ENCODE peak calls at places on chromosome 9, in four cellular contexts. One of them, this sample, is unnamed.

GRCh38 chr9:23702311-23702922 is 123.6 kb downstream of the ELAVL2 start:
- ATAC-seq in stimulated activated naive CD8-positive, alpha-beta T cell treated with anti-CD3 and anti-CD28 coated beads, Interleukin-15, amount 100 ng/mL, for 72 hours: no peak
- ATAC-seq in upper lobe of left lung: no peak
- ATAC-seq in heart right ventricle: no peak
- ATAC-seq in this sample: no peak

GRCh38 chr9:114908796-114909448 is 21.5 kb downstream of the TNFSF8 start:
- ATAC-seq in heart right ventricle: no peak
- ATAC-seq in upper lobe of left lung: no peak
- ATAC-seq in stimulated activated naive CD8-positive, alpha-beta T cell treated with anti-CD3 and anti-CD28 coated beads, Interleukin-15, amount 100 ng/mL, for 72 hours: peak; percentile 87
- ATAC-seq in this sample: peak; percentile 79

GRCh38 chr9:71703172-71703872 is 65.0 kb downstream of the CEMIP2 start:
- ATAC-seq in heart right ventricle: peak; percentile 57
- ATAC-seq in upper lobe of left lung: peak; percentile 15
- ATAC-seq in stimulated activated naive CD8-positive, alpha-beta T cell treated with anti-CD3 and anti-CD28 coated beads, Interleukin-15, amount 100 ng/mL, for 72 hours: no peak
- ATAC-seq in this sample: no peak

GRCh38 chr9:18857769-18858168 is 175.2 kb downstream of the SAXO1 start:
- ATAC-seq in heart right ventricle: no peak
- ATAC-seq in upper lobe of left lung: no peak
- ATAC-seq in stimulated activated naive CD8-positive, alpha-beta T cell treated with anti-CD3 and anti-CD28 coated beads, Interleukin-15, amount 100 ng/mL, for 72 hours: no peak
- ATAC-seq in this sample: no peak

GRCh38 chr9:130288926-130289705 is 23.6 kb downstream of the HMCN2 start:
- ATAC-seq in upper lobe of left lung: no peak
- ATAC-seq in stimulated activated naive CD8-positive, alpha-beta T cell treated with anti-CD3 and anti-CD28 coated beads, Interleukin-15, amount 100 ng/mL, for 72 hours: no peak
- ATAC-seq in heart right ventricle: no peak
- ATAC-seq in this sample: no peak

GRCh38 chr9:1083325-1083913 is 33.3 kb downstream of the DMRT2 start:
- ATAC-seq in heart right ventricle: peak; percentile 67
- ATAC-seq in stimulated activated naive CD8-positive, alpha-beta T cell treated with anti-CD3 and anti-CD28 coated beads, Interleukin-15, amount 100 ng/mL, for 72 hours: no peak
- ATAC-seq in upper lobe of left lung: peak; percentile 62
- ATAC-seq in this sample: no peak

GRCh38 chr9:114893221-114893620 is 37.2 kb downstream of the TNFSF8 start:
- ATAC-seq in stimulated activated naive CD8-positive, alpha-beta T cell treated with anti-CD3 and anti-CD28 coated beads, Interleukin-15, amount 100 ng/mL, for 72 hours: no peak
- ATAC-seq in upper lobe of left lung: no peak
- ATAC-seq in heart right ventricle: no peak
- ATAC-seq in this sample: peak; percentile 90

GRCh38 chr9:136596630-136597031 is 50.8 kb upstream of the NOTCH1 start:
- ATAC-seq in heart right ventricle: no peak
- ATAC-seq in upper lobe of left lung: no peak
- ATAC-seq in stimulated activated naive CD8-positive, alpha-beta T cell treated with anti-CD3 and anti-CD28 coated beads, Interleukin-15, amount 100 ng/mL, for 72 hours: no peak
- ATAC-seq in this sample: no peak

GRCh38 chr9:110029422-110029814 is 178.5 kb downstream of the C9orf152 start:
- ATAC-seq in heart right ventricle: peak; percentile 66
- ATAC-seq in upper lobe of left lung: peak; percentile 30
- ATAC-seq in stimulated activated naive CD8-positive, alpha-beta T cell treated with anti-CD3 and anti-CD28 coated beads, Interleukin-15, amount 100 ng/mL, for 72 hours: no peak
- ATAC-seq in this sample: no peak

GRCh38 chr9:76651114-76651697 is 113.0 kb upstream of the PCA3 start:
- ATAC-seq in upper lobe of left lung: no peak
- ATAC-seq in heart right ventricle: peak; percentile 38
- ATAC-seq in stimulated activated naive CD8-positive, alpha-beta T cell treated with anti-CD3 and anti-CD28 coated beads, Interleukin-15, amount 100 ng/mL, for 72 hours: peak; percentile 70
- ATAC-seq in this sample: peak; percentile 43

GRCh38 chr9:98727428-98727827 is 18.7 kb upstream of the GABBR2 start:
- ATAC-seq in heart right ventricle: no peak
- ATAC-seq in upper lobe of left lung: no peak
- ATAC-seq in stimulated activated naive CD8-positive, alpha-beta T cell treated with anti-CD3 and anti-CD28 coated beads, Interleukin-15, amount 100 ng/mL, for 72 hours: no peak
- ATAC-seq in this sample: peak; percentile 61

GRCh38 chr9:87180361-87180760 is 233.1 kb upstream of the GAS1 start:
- ATAC-seq in upper lobe of left lung: no peak
- ATAC-seq in stimulated activated naive CD8-positive, alpha-beta T cell treated with anti-CD3 and anti-CD28 coated beads, Interleukin-15, amount 100 ng/mL, for 72 hours: no peak
- ATAC-seq in heart right ventricle: no peak
- ATAC-seq in this sample: no peak

GRCh38 chr9:131382850-131383729 is 10.8 kb upstream of the PRRC2B start:
- ATAC-seq in stimulated activated naive CD8-positive, alpha-beta T cell treated with anti-CD3 and anti-CD28 coated beads, Interleukin-15, amount 100 ng/mL, for 72 hours: no peak
- ATAC-seq in upper lobe of left lung: peak; percentile 88
- ATAC-seq in heart right ventricle: peak; percentile 97
- ATAC-seq in this sample: no peak

GRCh38 chr9:112013261-112013660 is 116.6 kb downstream of the UGCG start:
- ATAC-seq in upper lobe of left lung: no peak
- ATAC-seq in stimulated activated naive CD8-positive, alpha-beta T cell treated with anti-CD3 and anti-CD28 coated beads, Interleukin-15, amount 100 ng/mL, for 72 hours: no peak
- ATAC-seq in heart right ventricle: no peak
- ATAC-seq in this sample: peak; percentile 65

GRCh38 chr9:133510926-133511505 is 13.7 kb downstream of the MYMK start:
- ATAC-seq in stimulated activated naive CD8-positive, alpha-beta T cell treated with anti-CD3 and anti-CD28 coated beads, Interleukin-15, amount 100 ng/mL, for 72 hours: no peak
- ATAC-seq in heart right ventricle: no peak
- ATAC-seq in upper lobe of left lung: no peak
- ATAC-seq in this sample: no peak

GRCh38 chr9:134066546-134066922 is 1.3 kb downstream of the BRD3 start:
- ATAC-seq in upper lobe of left lung: no peak
- ATAC-seq in heart right ventricle: no peak
- ATAC-seq in stimulated activated naive CD8-positive, alpha-beta T cell treated with anti-CD3 and anti-CD28 coated beads, Interleukin-15, amount 100 ng/mL, for 72 hours: no peak
- ATAC-seq in this sample: no peak

GRCh38 chr9:111910428-111910827 is 13.8 kb downstream of the UGCG start:
- ATAC-seq in heart right ventricle: no peak
- ATAC-seq in stimulated activated naive CD8-positive, alpha-beta T cell treated with anti-CD3 and anti-CD28 coated beads, Interleukin-15, amount 100 ng/mL, for 72 hours: peak; percentile 74
- ATAC-seq in upper lobe of left lung: no peak
- ATAC-seq in this sample: no peak

GRCh38 chr9:93464876-93465275 is 11.5 kb upstream of the FAM120AOS start:
- ATAC-seq in heart right ventricle: no peak
- ATAC-seq in upper lobe of left lung: no peak
- ATAC-seq in stimulated activated naive CD8-positive, alpha-beta T cell treated with anti-CD3 and anti-CD28 coated beads, Interleukin-15, amount 100 ng/mL, for 72 hours: no peak
- ATAC-seq in this sample: no peak

This sample was measured in stimulated activated memory B cell treated with anti-CD40 and anti-IgM and Interleukin-4, amounts not matched to agents 10 μg/mL and 1 μg/mL and 100 μg/mL, for 72 hours.